ENCODE peak calls at places on chromosomes 12 and 14, in seven cellular contexts. One of them, this sample, is unnamed.

GRCh38 chr12:52010152-52010622 is 3.4 kb downstream of the TAMALIN start:
- DNase-seq in OCI-LY7: no peak
- DNase-seq in cardiac muscle cell: peak; percentile 91
- DNase-seq in AG04450: peak; percentile 81
- DNase-seq in A549: no peak
- DNase-seq in fibroblast of pulmonary artery: peak; percentile 95
- DNase-seq in H9: peak; percentile 96
- DNase-seq in this sample: no peak

GRCh38 chr12:18421840-18422239 is 160.5 kb downstream of the PIK3C2G start:
- DNase-seq in A549: no peak
- DNase-seq in fibroblast of pulmonary artery: peak; percentile 28
- DNase-seq in OCI-LY7: no peak
- DNase-seq in H9: no peak
- DNase-seq in AG04450: no peak
- DNase-seq in cardiac muscle cell: no peak
- DNase-seq in this sample: no peak

GRCh38 chr12:110200124-110200417 is 75.9 kb downstream of the IFT81 start:
- DNase-seq in fibroblast of pulmonary artery: peak; percentile 5
- DNase-seq in AG04450: no peak
- DNase-seq in H9: no peak
- DNase-seq in OCI-LY7: no peak
- DNase-seq in A549: no peak
- DNase-seq in cardiac muscle cell: no peak
- DNase-seq in this sample: no peak

GRCh38 chr14:36773136-36773540 is 111.5 kb downstream of the PAX9 start:
- DNase-seq in AG04450: no peak
- DNase-seq in A549: peak; percentile 44
- DNase-seq in OCI-LY7: no peak
- DNase-seq in H9: no peak
- DNase-seq in fibroblast of pulmonary artery: peak; percentile 5
- DNase-seq in cardiac muscle cell: no peak
- DNase-seq in this sample: no peak

GRCh38 chr14:24911324-24912095 is 138.4 kb downstream of the STXBP6 start:
- DNase-seq in fibroblast of pulmonary artery: peak; percentile 91
- DNase-seq in OCI-LY7: no peak
- DNase-seq in cardiac muscle cell: no peak
- DNase-seq in H9: no peak
- DNase-seq in AG04450: no peak
- DNase-seq in A549: no peak
- DNase-seq in this sample: no peak

GRCh38 chr14:100532154-100532915 is 54.9 kb downstream of the BEGAIN start:
- DNase-seq in fibroblast of pulmonary artery: no peak
- DNase-seq in cardiac muscle cell: no peak
- DNase-seq in H9: peak; percentile 18
- DNase-seq in A549: no peak
- DNase-seq in OCI-LY7: no peak
- DNase-seq in AG04450: no peak
- DNase-seq in this sample: no peak

GRCh38 chr14:99270491-99271287 is 1.3 kb downstream of the BCL11B start:
- DNase-seq in AG04450: no peak
- DNase-seq in H9: peak; percentile 69
- DNase-seq in A549: no peak
- DNase-seq in fibroblast of pulmonary artery: no peak
- DNase-seq in cardiac muscle cell: peak; percentile 65
- DNase-seq in OCI-LY7: no peak
- DNase-seq in this sample: peak; percentile 35

GRCh38 chr12:100254876-100255275 is 12.0 kb downstream of the DEPDC4 start:
- DNase-seq in cardiac muscle cell: no peak
- DNase-seq in H9: no peak
- DNase-seq in A549: no peak
- DNase-seq in AG04450: no peak
- DNase-seq in OCI-LY7: no peak
- DNase-seq in fibroblast of pulmonary artery: peak; percentile 7
- DNase-seq in this sample: no peak

GRCh38 chr12:8696402-8697100 is 1.2 kb upstream of the RIMKLB start:
- DNase-seq in OCI-LY7: peak; percentile 61
- DNase-seq in H9: no peak
- DNase-seq in cardiac muscle cell: no peak
- DNase-seq in AG04450: no peak
- DNase-seq in fibroblast of pulmonary artery: no peak
- DNase-seq in A549: no peak
- DNase-seq in this sample: no peak

GRCh38 chr14:79758985-79759384 is 452.3 kb downstream of the DIO2 start:
- DNase-seq in OCI-LY7: no peak
- DNase-seq in A549: no peak
- DNase-seq in AG04450: no peak
- DNase-seq in H9: no peak
- DNase-seq in cardiac muscle cell: no peak
- DNase-seq in fibroblast of pulmonary artery: no peak
- DNase-seq in this sample: no peak

GRCh38 chr14:21704340-21704737 is 30.7 kb upstream of the OR4E1 start:
- DNase-seq in A549: no peak
- DNase-seq in AG04450: no peak
- DNase-seq in OCI-LY7: peak; percentile 6
- DNase-seq in H9: no peak
- DNase-seq in fibroblast of pulmonary artery: no peak
- DNase-seq in cardiac muscle cell: no peak
- DNase-seq in this sample: no peak

GRCh38 chr12:3077572-3078081 is 448 bp downstream of the TSPAN9 start:
- DNase-seq in fibroblast of pulmonary artery: peak; percentile 65
- DNase-seq in A549: no peak
- DNase-seq in H9: peak; percentile 39
- DNase-seq in cardiac muscle cell: no peak
- DNase-seq in AG04450: no peak
- DNase-seq in OCI-LY7: no peak
- DNase-seq in this sample: no peak

GRCh38 chr14:76346391-76347160 is 29.4 kb upstream of the ESRRB start:
- DNase-seq in cardiac muscle cell: no peak
- DNase-seq in A549: no peak
- DNase-seq in AG04450: no peak
- DNase-seq in H9: no peak
- DNase-seq in fibroblast of pulmonary artery: no peak
- DNase-seq in OCI-LY7: no peak
- DNase-seq in this sample: no peak

GRCh38 chr14:83184531-83184930 is 1650.9 kb upstream of the SEL1L start:
- DNase-seq in A549: no peak
- DNase-seq in OCI-LY7: no peak
- DNase-seq in H9: no peak
- DNase-seq in AG04450: no peak
- DNase-seq in fibroblast of pulmonary artery: no peak
- DNase-seq in cardiac muscle cell: no peak
- DNase-seq in this sample: no peak

GRCh38 chr14:29216774-29217232 is 450.2 kb downstream of the FOXG1 start:
- DNase-seq in A549: no peak
- DNase-seq in H9: no peak
- DNase-seq in AG04450: no peak
- DNase-seq in fibroblast of pulmonary artery: no peak
- DNase-seq in OCI-LY7: no peak
- DNase-seq in cardiac muscle cell: peak; percentile 42
- DNase-seq in this sample: no peak

GRCh38 chr14:69812725-69813124 is 15.7 kb upstream of the SLC10A1 start:
- DNase-seq in A549: no peak
- DNase-seq in H9: no peak
- DNase-seq in AG04450: no peak
- DNase-seq in fibroblast of pulmonary artery: no peak
- DNase-seq in cardiac muscle cell: no peak
- DNase-seq in OCI-LY7: no peak
- DNase-seq in this sample: no peak

GRCh38 chr12:132559652-132560420 is 50.5 kb downstream of the LRCOL1 start:
- DNase-seq in fibroblast of pulmonary artery: peak; percentile 42
- DNase-seq in cardiac muscle cell: peak; percentile 77
- DNase-seq in A549: peak; percentile 66
- DNase-seq in H9: peak; percentile 69
- DNase-seq in AG04450: no peak
- DNase-seq in OCI-LY7: peak; percentile 75
- DNase-seq in this sample: peak; percentile 56

GRCh38 chr14:76715927-76716200 is 45.4 kb upstream of the VASH1 start:
- DNase-seq in H9: no peak
- DNase-seq in OCI-LY7: no peak
- DNase-seq in cardiac muscle cell: no peak
- DNase-seq in AG04450: no peak
- DNase-seq in fibroblast of pulmonary artery: no peak
- DNase-seq in A549: no peak
- DNase-seq in this sample: no peak

GRCh38 chr12:39375206-39375808 is 67.6 kb downstream of the KIF21A start:
- DNase-seq in OCI-LY7: no peak
- DNase-seq in fibroblast of pulmonary artery: no peak
- DNase-seq in cardiac muscle cell: no peak
- DNase-seq in H9: no peak
- DNase-seq in AG04450: no peak
- DNase-seq in A549: no peak
- DNase-seq in this sample: no peak

GRCh38 chr12:94571556-94571955 is 78.8 kb downstream of the TMCC3 start:
- DNase-seq in A549: peak; percentile 11
- DNase-seq in fibroblast of pulmonary artery: peak; percentile 92
- DNase-seq in H9: no peak
- DNase-seq in cardiac muscle cell: peak; percentile 44
- DNase-seq in AG04450: peak; percentile 46
- DNase-seq in OCI-LY7: no peak
- DNase-seq in this sample: no peak

GRCh38 chr12:121996050-121996944 is 25.4 kb upstream of the BCL7A start:
- DNase-seq in H9: no peak
- DNase-seq in cardiac muscle cell: peak; percentile 5
- DNase-seq in AG04450: no peak
- DNase-seq in fibroblast of pulmonary artery: no peak
- DNase-seq in OCI-LY7: no peak
- DNase-seq in A549: no peak
- DNase-seq in this sample: no peak

GRCh38 chr14:96585672-96586013 is 83.5 kb downstream of the PAPOLA start:
- DNase-seq in fibroblast of pulmonary artery: no peak
- DNase-seq in A549: no peak
- DNase-seq in OCI-LY7: no peak
- DNase-seq in cardiac muscle cell: no peak
- DNase-seq in AG04450: no peak
- DNase-seq in H9: no peak
- DNase-seq in this sample: no peak

GRCh38 chr14:87745507-87746118 is 247.4 kb downstream of the GALC start:
- DNase-seq in AG04450: no peak
- DNase-seq in fibroblast of pulmonary artery: peak; percentile 47
- DNase-seq in OCI-LY7: peak; percentile 22
- DNase-seq in H9: peak; percentile 57
- DNase-seq in A549: peak; percentile 12
- DNase-seq in cardiac muscle cell: peak; percentile 54
- DNase-seq in this sample: no peak
- TF ChIP-seq CTCF in AG04450: peak; percentile 62
- TF ChIP-seq CTCF in fibroblast of pulmonary artery: peak; percentile 67
- TF ChIP-seq CTCF in OCI-LY7: peak; percentile 84
- TF ChIP-seq CTCF in H9: peak; percentile 86
- TF ChIP-seq CTCF in A549: peak; percentile 41
- TF ChIP-seq CTCF in cardiac muscle cell: peak; percentile 57
- TF ChIP-seq CTCF in this sample: peak; percentile 71

DNA sequence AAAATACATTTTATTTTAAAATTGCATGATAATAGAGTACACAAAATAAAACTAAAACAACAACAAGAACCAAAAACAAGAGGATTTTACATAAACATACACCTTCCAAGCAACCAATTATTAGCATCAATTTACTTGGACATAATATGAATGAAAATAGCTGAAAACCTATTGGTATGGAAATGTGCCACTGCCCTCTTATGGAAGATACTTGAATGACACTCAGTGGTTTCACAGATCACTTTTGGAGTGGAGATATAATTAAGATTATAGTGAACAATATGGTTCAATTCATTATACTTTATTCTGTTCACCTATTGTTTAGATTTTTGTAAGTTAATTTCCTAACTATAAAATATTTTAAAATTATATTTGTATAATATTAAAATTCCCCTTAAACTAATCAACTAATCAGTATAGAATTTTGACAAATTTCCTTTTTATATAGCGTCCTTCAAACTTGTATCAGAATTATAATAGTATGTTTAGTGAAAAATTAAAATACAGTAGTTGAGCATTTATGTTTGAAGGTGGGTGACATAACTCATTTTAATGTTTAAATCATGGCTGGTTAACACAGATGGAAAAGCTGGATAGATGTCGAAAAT is 70.1 kb downstream of the SLC6A15 start:
- DNase-seq in AG04450: peak; percentile 10
- DNase-seq in A549: peak; percentile 22
- DNase-seq in OCI-LY7: peak; percentile 30
- DNase-seq in cardiac muscle cell: peak; percentile 60
- DNase-seq in H9: no peak
- DNase-seq in fibroblast of pulmonary artery: peak; percentile 66
- DNase-seq in this sample: no peak
- TF ChIP-seq CTCF in AG04450: peak; percentile 80
- TF ChIP-seq CTCF in A549: peak; percentile 69
- TF ChIP-seq CTCF in OCI-LY7: peak; percentile 82
- TF ChIP-seq CTCF in cardiac muscle cell: peak; percentile 74
- TF ChIP-seq CTCF in H9: peak; percentile 93
- TF ChIP-seq CTCF in fibroblast of pulmonary artery: peak; percentile 79
- TF ChIP-seq CTCF in this sample: peak; percentile 91

DNA sequence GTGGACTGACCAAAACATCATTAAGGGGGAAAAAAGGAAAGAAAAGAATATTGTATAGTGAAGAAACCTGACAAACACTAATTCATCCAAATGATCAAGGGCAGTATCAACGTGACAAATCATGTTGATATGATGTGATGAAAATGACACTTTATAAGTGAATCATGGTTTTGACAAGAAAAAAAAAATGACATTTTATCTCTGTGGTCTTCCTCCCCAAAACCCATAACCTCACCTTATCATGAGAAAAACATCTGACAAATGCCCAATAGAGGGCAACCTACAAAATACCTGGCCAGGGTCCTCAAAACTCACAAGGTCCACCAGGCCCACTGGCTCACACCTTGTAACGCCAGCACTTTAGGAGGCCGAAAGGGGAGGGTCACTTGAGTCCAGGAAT is 13.8 kb downstream of the TMED10 start:
- DNase-seq in H9: no peak
- DNase-seq in OCI-LY7: no peak
- DNase-seq in A549: no peak
- DNase-seq in AG04450: no peak
- DNase-seq in fibroblast of pulmonary artery: no peak
- DNase-seq in cardiac muscle cell: no peak
- DNase-seq in this sample: no peak
- TF ChIP-seq CTCF in H9: peak; percentile 46
- TF ChIP-seq CTCF in OCI-LY7: peak; percentile 65
- TF ChIP-seq CTCF in A549: peak; percentile 10
- TF ChIP-seq CTCF in AG04450: no peak
- TF ChIP-seq CTCF in fibroblast of pulmonary artery: no peak
- TF ChIP-seq CTCF in cardiac muscle cell: no peak
- TF ChIP-seq CTCF in this sample: no peak

DNA sequence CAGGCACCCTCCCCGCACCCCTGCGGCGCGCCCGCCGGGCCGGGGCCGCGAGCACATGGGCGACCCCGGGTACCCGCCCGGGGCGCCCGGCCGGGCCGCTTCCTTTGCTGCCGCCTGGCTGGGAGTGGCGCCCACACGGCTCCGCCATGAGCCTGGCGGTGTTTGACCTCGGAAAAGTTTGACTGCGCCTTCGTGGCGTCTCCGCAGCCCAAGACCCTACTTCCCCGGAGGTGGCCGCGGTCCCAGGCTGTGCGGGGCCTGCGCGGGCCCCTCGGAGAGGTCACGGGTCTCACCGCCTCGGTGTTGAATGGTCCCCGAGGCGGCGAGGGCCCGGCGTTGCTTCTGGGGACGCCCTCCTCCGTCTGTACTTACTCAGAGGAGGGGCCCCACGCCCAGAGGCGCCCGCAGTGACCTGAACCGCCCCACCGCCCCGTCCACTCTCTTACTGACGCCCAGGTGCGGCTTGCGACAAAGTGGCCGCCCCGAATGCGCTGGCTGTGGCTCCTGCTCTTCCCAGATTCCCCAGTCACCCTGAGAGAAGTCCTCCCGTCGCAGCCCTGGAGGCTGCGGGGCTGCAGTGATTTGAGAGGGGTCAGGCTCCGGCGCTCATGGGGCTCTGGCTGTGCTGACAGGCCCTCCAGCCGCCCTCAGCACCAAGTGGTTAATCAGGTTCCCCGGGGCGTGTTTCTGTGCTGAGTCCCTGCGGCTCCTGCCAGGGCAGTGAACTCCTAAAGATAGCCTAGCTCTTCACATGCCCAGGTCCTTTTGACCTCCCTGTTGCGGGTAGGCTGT is 5.8 kb downstream of the KMT5A start:
- DNase-seq in cardiac muscle cell: peak; percentile 91
- DNase-seq in A549: peak; percentile 53
- DNase-seq in H9: peak; percentile 68
- DNase-seq in fibroblast of pulmonary artery: no peak
- DNase-seq in OCI-LY7: peak; percentile 43
- DNase-seq in AG04450: no peak
- DNase-seq in this sample: peak; percentile 34
- TF ChIP-seq CTCF in cardiac muscle cell: no peak
- TF ChIP-seq CTCF in A549: no peak
- TF ChIP-seq CTCF in H9: no peak
- TF ChIP-seq CTCF in fibroblast of pulmonary artery: no peak
- TF ChIP-seq CTCF in OCI-LY7: no peak
- TF ChIP-seq CTCF in AG04450: no peak
- TF ChIP-seq CTCF in this sample: no peak